ENCODE peak calls at places on chromosomes 2 and 18, in eight cellular contexts. P is KBM-7, Q is pulmonary artery endothelial cell, A is cardiac fibroblast, U is AG09309, Z is stromal cell of bone marrow, C is HL-60, B is NCI-H1694. T is an unnamed sample.

GRCh38 chr2:72116081-72116533 is 31.6 kb downstream of the CYP26B1 start:
- DNase-seq in A (no peak), Z (no peak), C (no peak), U (no peak), Q (no peak), B (no peak), P (peak), T (no peak)

GRCh38 chr2:96097951-96098823 is 18.2 kb downstream of the ADRA2B start:
- DNase-seq in P (no peak), A (no peak), B (no peak), Z (no peak), C (no peak), Q (no peak), U (no peak), T (no peak)

GRCh38 chr2:21333249-21333648 is 209.5 kb downstream of the TDRD15 start:
- DNase-seq in Z (no peak), B (no peak), U (no peak), C (no peak), P (no peak), Q (no peak), A (no peak), T (no peak)

GRCh38 chr2:152782171-152782570 is 63.8 kb downstream of the ARL6IP6 start:
- DNase-seq in C (no peak), B (no peak), Z (no peak), U (no peak), Q (no peak), A (no peak), P (no peak), T (no peak)

GRCh38 chr2:48199076-48199475 is 292.8 kb upstream of the FBXO11 start:
- DNase-seq in Z (no peak), P (no peak), B (no peak), U (no peak), A (no peak), Q (no peak), C (no peak), T (no peak)

GRCh38 chr2:127079358-127079920 is 27.5 kb downstream of the BIN1 start:
- DNase-seq in U (no peak), P (no peak), C (no peak), B (no peak), Q (no peak), Z (no peak), A (no peak), T (no peak)

GRCh38 chr18:45353530-45353929 is 261.7 kb upstream of the SLC14A2 start:
- DNase-seq in P (no peak), U (no peak), Q (no peak), A (no peak), Z (no peak), C (no peak), B (no peak), T (no peak)

GRCh38 chr2:167386694-167387093 is 498.4 kb downstream of the XIRP2 start:
- DNase-seq in B (no peak), A (no peak), Z (no peak), P (no peak), Q (no peak), C (no peak), U (no peak), T (no peak)

GRCh38 chr2:70381821-70382220 is 80.0 kb upstream of the FAM136A start:
- DNase-seq in A (peak), U (no peak), Z (no peak), B (no peak), P (no peak), C (no peak), Q (no peak), T (peak)

GRCh38 chr2:226893206-226893605 is 57.4 kb downstream of the RHBDD1 start:
- DNase-seq in P (no peak), U (peak), A (no peak), B (no peak), C (no peak), Q (no peak), Z (no peak), T (peak)

GRCh38 chr2:158319269-158319668 is 137.3 kb downstream of the CCDC148 start:
- DNase-seq in Z (no peak), C (peak), B (no peak), Q (no peak), U (no peak), P (peak), A (no peak), T (no peak)